ENCODE peak calls at places on chromosome 3, in six cellular contexts. Q is adrenal gland, H is endodermal cell, I is aorta, V is H9, N is PC-3. U is an unnamed sample. For H3K4me1 and H3K9me3, the result is how much of the 10 kb centered on the place peaks cover.

GRCh38 chr3:67518196-67518595 is 136.2 kb downstream of the SUCLG2 start:
- DNase-seq in Q (no peak), H (no peak), I (no peak), V (no peak), N (no peak), U (no peak)

GRCh38 chr3:157921271-157921670 is 184.9 kb downstream of the SHOX2 start:
- DNase-seq in Q (no peak), H (no peak), I (no peak), V (no peak), N (no peak), U (no peak)

GRCh38 chr3:77825045-77825827 is 785.3 kb downstream of the ROBO2 start:
- DNase-seq in Q (peak), H (no peak), I (no peak), V (no peak), N (peak), U (no peak)

GRCh38 chr3:45167011-45167911 is 21.1 kb upstream of the CDCP1 start:
- DNase-seq in Q (peak), H (peak), I (peak), V (peak), N (peak), U (peak)

GRCh38 chr3:187748050-187748481 is 2.8 kb upstream of the BCL6 start:
- DNase-seq in Q (peak), H (peak), I (peak), V (peak), N (peak), U (no peak)

GRCh38 chr3:156750191-156750873 is 75.8 kb upstream of the LEKR1 start:
- DNase-seq in Q (no peak), H (peak), I (no peak), V (peak), N (no peak), U (no peak)

GRCh38 chr3:8319935-8320634 is 181.5 kb upstream of the LMCD1 start:
- DNase-seq in Q (no peak), H (no peak), I (no peak), V (no peak), N (peak), U (no peak)

GRCh38 chr3:67292356-67293225 is 294.5 kb downstream of the KBTBD8 start:
- DNase-seq in Q (no peak), H (no peak), I (no peak), V (no peak), N (peak), U (no peak)

GRCh38 chr3:191356586-191357439 is 26.5 kb upstream of the UTS2B start:
- DNase-seq in Q (no peak), H (peak), I (peak), V (no peak), N (peak), U (no peak)

GRCh38 chr3:136994772-136995516 is 37.2 kb downstream of the IL20RB start:
- DNase-seq in Q (peak), H (no peak), I (peak), V (no peak), N (peak), U (no peak)

GRCh38 chr3:129556890-129557736 is 14.1 kb downstream of the H1-8 start:
- DNase-seq in Q (peak), H (no peak), I (peak), V (no peak), N (no peak), U (no peak)

GRCh38 chr3:45942051-45942825 is 1.0 kb upstream of the CXCR6 start:
- DNase-seq in Q (no peak), H (no peak), I (no peak), V (no peak), N (peak), U (no peak)

GRCh38 chr3:46893146-46893748 is 15.7 kb downstream of the PTH1R start:
- DNase-seq in Q (no peak), H (no peak), I (peak), V (no peak), N (no peak), U (no peak)

GRCh38 chr3:13884851-13885703 is 5.2 kb upstream of the WNT7A start:
- DNase-seq in Q (peak), H (peak), I (no peak), V (peak), N (peak), U (no peak)

GRCh38 chr3:32320080-32320479 is 71.6 kb upstream of the CMTM7 start:
- DNase-seq in Q (no peak), H (no peak), I (no peak), V (no peak), N (no peak), U (no peak)

GRCh38 chr3:54756330-54756731 is 171.5 kb downstream of the LRTM1 start:
- DNase-seq in Q (no peak), H (no peak), I (no peak), V (no peak), N (no peak), U (no peak)

GRCh38 chr3:125359700-125360099 is 15.4 kb downstream of the ZNF148 start:
- DNase-seq in Q (no peak), H (no peak), I (no peak), V (no peak), N (no peak), U (no peak)

GRCh38 chr3:80785475-80785874 is 976.0 kb downstream of the GBE1 start:
- DNase-seq in Q (no peak), H (no peak), I (no peak), V (no peak), N (peak), U (no peak)

GRCh38 chr3:126133606-126134005 is 46.8 kb downstream of the ALDH1L1 start:
- DNase-seq in Q (peak), H (no peak), I (peak), V (peak), N (no peak), U (no peak)

GRCh38 chr3:169133178-169134161 is 530.0 kb downstream of the MECOM start:
- DNase-seq in Q (no peak), H (no peak), I (no peak), V (no peak), N (peak), U (no peak)

GRCh38 chr3:54660599-54661210 is 267.2 kb downstream of the LRTM1 start:
- DNase-seq in Q (no peak), H (no peak), I (no peak), V (no peak), N (no peak), U (no peak)

GRCh38 chr3:122403489-122403888 is 12.4 kb downstream of the WDR5B start:
- DNase-seq in Q (no peak), H (no peak), I (no peak), V (no peak), N (no peak), U (no peak)

GRCh38 chr3:129626744-129627349 is 20.4 kb upstream of the PLXND1 start:
- DNase-seq in Q (peak), H (peak), I (peak), V (peak), N (peak), U (no peak)

GRCh38 chr3:71118406-71118805 is 465.1 kb downstream of the FOXP1 start:
- DNase-seq in Q (no peak), H (no peak), I (no peak), V (no peak), N (no peak), U (no peak)

GRCh38 chr3:62186967-62187366 is 186.4 kb downstream of the FEZF2 start:
- DNase-seq in Q (no peak), H (peak), I (no peak), V (no peak), N (peak), U (no peak)

GRCh38 chr3:196889844-196890243 is 22.1 kb downstream of the SENP5 start:
- DNase-seq in Q (no peak), H (no peak), I (no peak), V (no peak), N (no peak), U (no peak)
- H3K27ac ChIP-seq in Q (no peak), H (no peak), I (no peak), V (no peak), N (no peak), U (no peak)

DNA sequence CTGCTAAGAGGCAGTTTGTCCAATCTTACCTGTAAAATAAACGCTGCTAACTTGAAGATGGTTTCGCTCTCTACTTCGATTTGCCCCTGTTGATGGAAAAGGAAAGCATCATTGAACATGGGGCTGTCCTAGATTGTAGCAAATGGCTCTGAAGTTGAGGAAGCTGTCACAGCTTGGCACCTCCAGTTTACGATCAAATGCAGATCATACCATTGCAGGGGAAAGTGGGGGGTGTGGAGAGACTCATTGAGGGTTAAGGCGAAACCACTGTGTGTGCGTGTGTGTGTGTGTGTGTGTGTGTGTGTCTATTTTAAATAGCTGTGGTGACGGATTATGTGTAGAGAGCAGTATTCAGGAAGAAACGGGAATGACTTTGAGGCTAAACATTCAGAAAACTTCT is 127.6 kb upstream of the LMOD3 start:
- DNase-seq in Q (no peak), H (peak), I (no peak), V (peak), N (no peak), U (peak)
- H3K4me1 ChIP-seq in Q (under half), H (under half), I (under half), V (under half), N (under half), U (under half)

GRCh38 chr3:42914771-42915515 is 9.0 kb downstream of the ZNF662 start:
- DNase-seq in Q (no peak), H (no peak), I (no peak), V (no peak), N (peak), U (no peak)
- H3K9me3 ChIP-seq in Q (under half), H (half or more), I (under half), V (under half), N (under half), U (under half)

GRCh38 chr3:105788548-105789036 is 80.2 kb downstream of the CBLB start:
- DNase-seq in Q (no peak), H (no peak), I (no peak), V (no peak), N (no peak), U (no peak)

GRCh38 chr3:105786241-105786640 is 82.6 kb downstream of the CBLB start:
- DNase-seq in Q (no peak), H (no peak), I (no peak), V (no peak), N (no peak), U (no peak)

GRCh38 chr3:105783631-105784030 is 85.2 kb downstream of the CBLB start:
- DNase-seq in Q (no peak), H (no peak), I (no peak), V (no peak), N (no peak), U (no peak)

GRCh38 chr3:105786988-105787387 is 81.8 kb downstream of the CBLB start:
- DNase-seq in Q (no peak), H (no peak), I (no peak), V (no peak), N (no peak), U (no peak)

DNA sequence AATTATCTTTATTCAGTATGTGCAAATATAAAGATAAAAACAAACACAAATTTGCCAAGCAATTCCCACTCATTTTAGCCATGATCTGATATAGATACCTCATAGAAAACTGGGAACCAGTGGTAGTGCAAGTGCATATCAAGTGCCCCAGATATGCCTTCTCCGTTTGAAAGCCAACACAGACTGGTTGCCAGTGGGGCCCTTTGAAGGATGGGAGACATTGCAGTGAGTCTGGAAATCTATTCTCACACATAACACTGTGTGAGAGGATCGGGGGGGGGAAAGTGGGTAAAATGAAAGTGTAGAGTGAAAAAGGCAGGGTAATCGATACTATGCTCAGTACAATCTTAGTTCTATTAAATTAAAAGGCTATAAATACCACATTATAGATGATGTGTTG is 83.0 kb downstream of the CBLB start:
- DNase-seq in Q (no peak), H (no peak), I (no peak), V (no peak), N (no peak), U (no peak)
- H3K27ac ChIP-seq in Q (no peak), H (no peak), I (no peak), V (no peak), N (no peak), U (no peak)

DNA sequence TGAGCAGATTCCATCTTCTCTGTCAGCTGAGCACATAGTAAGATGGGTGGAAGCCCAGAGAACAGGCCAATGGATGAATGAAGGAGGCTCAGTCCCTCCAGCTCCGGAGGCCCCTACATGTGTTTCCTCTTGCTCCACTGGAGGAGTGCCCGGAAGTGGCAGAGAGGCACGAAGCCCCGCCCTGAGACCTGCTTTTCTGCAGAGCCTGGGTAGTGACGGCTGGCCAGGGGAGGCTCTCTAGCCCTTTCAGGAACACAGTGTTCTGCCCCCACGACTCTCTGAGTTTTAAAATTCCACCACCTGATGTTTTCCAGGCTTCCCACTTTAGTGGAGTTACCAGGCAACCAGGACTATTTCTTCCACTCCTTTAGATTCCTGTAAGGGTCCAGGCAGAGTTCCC is 149.4 kb upstream of the SLC6A11 start:
- DNase-seq in Q (no peak), H (no peak), I (no peak), V (no peak), N (no peak), U (no peak)
- H3K4me1 ChIP-seq in Q (under half), H (under half), I (under half), V (under half), N (under half), U (under half)

GRCh38 chr3:183653209-183654064 is 18.0 kb downstream of the KLHL24 start:
- DNase-seq in Q (no peak), H (no peak), I (no peak), V (no peak), N (peak), U (no peak)
- H3K9me3 ChIP-seq in Q (under half), H (half or more), I (under half), V (under half), N (under half), U (under half)

GRCh38 chr3:148748323-148748722 is 50.6 kb downstream of the AGTR1 start:
- DNase-seq in Q (no peak), H (no peak), I (no peak), V (no peak), N (no peak), U (no peak)
- H3K27ac ChIP-seq in Q (no peak), H (no peak), I (no peak), V (no peak), N (no peak), U (no peak)

U was measured in iPS DF 6.9.